ENCODE peak calls at places on chromosomes 16 and 17, in ten cellular contexts. W is sigmoid colon; Q is AG08395; T is HT1080; B is CD4-positive, alpha-beta T cell; P is stromal cell of bone marrow; V is NT2/D1; L is Right ventricle myocardium superior; G is neural crest cell; R is SW 1271. D is an unnamed sample.
A peak's percentile ranks its signal among the peaks of the same experiment; 100 is the strongest.

GRCh38 chr16:87350681-87351319 is 32.8 kb downstream of the FBXO31 start:
- DNase-seq in W (no peak), Q (peak; percentile 79), T (no peak), B (no peak), P (peak; percentile 14), V (no peak), L (peak; percentile 46), G (no peak), R (no peak), D (no peak)

GRCh38 chr17:10652984-10653680 is 4.0 kb downstream of the MYH3 start:
- DNase-seq in W (no peak), Q (no peak), T (no peak), B (no peak), P (no peak), V (no peak), L (peak; percentile 55), G (no peak), R (no peak), D (no peak)

GRCh38 chr17:1937461-1937860 is 87.7 kb downstream of the RTN4RL1 start:
- DNase-seq in W (no peak), Q (no peak), T (no peak), B (no peak), P (no peak), V (no peak), L (no peak), G (no peak), R (no peak), D (no peak)

GRCh38 chr16:12706628-12707027 is 97.1 kb downstream of the CPPED1 start:
- DNase-seq in W (peak; percentile 37), Q (no peak), T (no peak), B (no peak), P (no peak), V (no peak), L (no peak), G (no peak), R (no peak), D (no peak)

GRCh38 chr17:3904486-3904885 is 11.6 kb upstream of the CAMKK1 start:
- DNase-seq in W (no peak), Q (no peak), T (no peak), B (no peak), P (no peak), V (no peak), L (no peak), G (no peak), R (no peak), D (no peak)

GRCh38 chr16:27458196-27458728 is 56.3 kb downstream of the IL21R start:
- DNase-seq in W (no peak), Q (no peak), T (no peak), B (no peak), P (no peak), V (no peak), L (no peak), G (no peak), R (no peak), D (no peak)

GRCh38 chr17:17684901-17685774 is 3.9 kb downstream of the RAI1 start:
- DNase-seq in W (no peak), Q (no peak), T (no peak), B (no peak), P (no peak), V (no peak), L (no peak), G (no peak), R (no peak), D (no peak)

GRCh38 chr16:17379121-17379571 is 91.6 kb downstream of the XYLT1 start:
- DNase-seq in W (peak; percentile 93), Q (peak; percentile 82), T (no peak), B (no peak), P (peak; percentile 54), V (no peak), L (peak; percentile 74), G (no peak), R (no peak), D (no peak)

GRCh38 chr17:82134101-82134500 is 36.1 kb upstream of the FASN start:
- DNase-seq in W (no peak), Q (no peak), T (no peak), B (no peak), P (no peak), V (no peak), L (no peak), G (no peak), R (no peak), D (no peak)

GRCh38 chr16:578870-579405 is 9.2 kb downstream of the PIGQ start:
- DNase-seq in W (peak; percentile 85), Q (peak; percentile 54), T (no peak), B (peak; percentile 35), P (no peak), V (no peak), L (peak; percentile 87), G (peak; percentile 68), R (no peak), D (peak; percentile 51)

GRCh38 chr17:19288453-19288852 is 51.3 kb downstream of the EPN2 start:
- DNase-seq in W (no peak), Q (no peak), T (no peak), B (no peak), P (no peak), V (peak; percentile 71), L (no peak), G (no peak), R (no peak), D (no peak)

GRCh38 chr17:43892672-43892975 is 14.7 kb downstream of the MPP2 start:
- DNase-seq in W (no peak), Q (no peak), T (no peak), B (no peak), P (no peak), V (no peak), L (no peak), G (no peak), R (no peak), D (no peak)

GRCh38 chr17:31695456-31696090 is 163.5 kb downstream of the COPRS start:
- DNase-seq in W (no peak), Q (peak; percentile 54), T (no peak), B (no peak), P (peak; percentile 49), V (no peak), L (no peak), G (no peak), R (no peak), D (no peak)

GRCh38 chr16:72926671-72927070 is 121.3 kb downstream of the ZFHX3 start:
- DNase-seq in W (peak; percentile 7), Q (no peak), T (no peak), B (no peak), P (no peak), V (no peak), L (no peak), G (no peak), R (no peak), D (no peak)

GRCh38 chr16:57564571-57565270 is 22.3 kb downstream of the ADGRG5 start:
- DNase-seq in W (no peak), Q (peak; percentile 28), T (peak; percentile 85), B (no peak), P (peak; percentile 21), V (no peak), L (no peak), G (no peak), R (no peak), D (no peak)

GRCh38 chr16:27489421-27489820 is 60.3 kb downstream of the GTF3C1 start:
- DNase-seq in W (no peak), Q (no peak), T (no peak), B (no peak), P (no peak), V (no peak), L (no peak), G (no peak), R (no peak), D (no peak)

GRCh38 chr17:80768936-80769335 is 222.7 kb upstream of the CHMP6 start:
- DNase-seq in W (peak; percentile 60), Q (no peak), T (no peak), B (no peak), P (no peak), V (no peak), L (no peak), G (no peak), R (no peak), D (no peak)

GRCh38 chr16:22372882-22373661 is 1.3 kb downstream of the CDR2 start:
- DNase-seq in W (no peak), Q (no peak), T (no peak), B (no peak), P (no peak), V (no peak), L (no peak), G (no peak), R (no peak), D (no peak)

GRCh38 chr16:2232094-2232990 is 3.9 kb upstream of the DNASE1L2 start:
- DNase-seq in W (no peak), Q (no peak), T (no peak), B (no peak), P (no peak), V (no peak), L (no peak), G (no peak), R (no peak), D (no peak)

GRCh38 chr16:67923414-67924127 is 8.1 kb downstream of the CTRL start:
- DNase-seq in W (no peak), Q (no peak), T (no peak), B (no peak), P (no peak), V (no peak), L (no peak), G (no peak), R (no peak), D (no peak)

GRCh38 chr17:38739305-38739704 is 8.8 kb downstream of the PCGF2 start:
- DNase-seq in W (no peak), Q (no peak), T (no peak), B (no peak), P (no peak), V (no peak), L (no peak), G (no peak), R (no peak), D (no peak)

GRCh38 chr17:41002814-41003213 is 3.1 kb upstream of the KRTAP3-2 start:
- DNase-seq in W (no peak), Q (no peak), T (no peak), B (no peak), P (no peak), V (no peak), L (no peak), G (no peak), R (no peak), D (no peak)

GRCh38 chr16:8905795-8906591 is 23.8 kb downstream of the LITAFD start:
- DNase-seq in W (no peak), Q (no peak), T (no peak), B (no peak), P (no peak), V (peak; percentile 28), L (no peak), G (no peak), R (no peak), D (no peak)

GRCh38 chr17:27158390-27158789 is 135.5 kb upstream of the WSB1 start:
- DNase-seq in W (no peak), Q (no peak), T (no peak), B (no peak), P (no peak), V (no peak), L (peak; percentile 19), G (no peak), R (no peak), D (no peak)

GRCh38 chr17:76866774-76867577 is 1.2 kb upstream of the MGAT5B start:
- DNase-seq in W (no peak), Q (peak; percentile 46), T (peak; percentile 86), B (no peak), P (no peak), V (no peak), L (no peak), G (no peak), R (no peak), D (no peak)

GRCh38 chr16:58614212-58614611 is 15.4 kb downstream of the CNOT1 start:
- DNase-seq in W (no peak), Q (peak; percentile 65), T (no peak), B (no peak), P (peak; percentile 56), V (no peak), L (no peak), G (no peak), R (no peak), D (no peak)

GRCh38 chr16:82456683-82457082 is 170.1 kb upstream of the CDH13 start:
- DNase-seq in W (no peak), Q (peak; percentile 75), T (peak; percentile 56), B (no peak), P (peak; percentile 36), V (peak; percentile 70), L (peak; percentile 58), G (peak; percentile 57), R (no peak), D (peak; percentile 5)

GRCh38 chr17:4852504-4853075 is 19.4 kb downstream of the MINK1 start:
- DNase-seq in W (no peak), Q (peak; percentile 36), T (peak; percentile 21), B (no peak), P (peak; percentile 29), V (no peak), L (no peak), G (no peak), R (no peak), D (no peak)

D was measured in T-helper 17 cell.